ENCODE peak calls at places on chromosome 14, in eight cellular contexts. One of them, this sample, is unnamed. For H3K4me1, the result is how much of the 10 kb centered on the place peaks cover.

GRCh38 chr14:59698793-59699192 is 122.2 kb upstream of the CCDC175 start:
- DNase-seq in heart right ventricle: no peak
- DNase-seq in psoas muscle: no peak
- DNase-seq in hepatocyte: no peak
- DNase-seq in H9: no peak
- DNase-seq in esophagus squamous epithelium: no peak
- DNase-seq in mucosa of descending colon: no peak
- DNase-seq in fibroblast of lung: peak
- DNase-seq in this sample: no peak

GRCh38 chr14:76953196-76953945 is 75.1 kb downstream of the IRF2BPL start:
- DNase-seq in mucosa of descending colon: peak
- DNase-seq in esophagus squamous epithelium: no peak
- DNase-seq in heart right ventricle: peak
- DNase-seq in psoas muscle: peak
- DNase-seq in hepatocyte: peak
- DNase-seq in H9: no peak
- DNase-seq in fibroblast of lung: peak
- DNase-seq in this sample: peak

GRCh38 chr14:65496178-65496993 is 83.9 kb downstream of the FUT8 start:
- DNase-seq in mucosa of descending colon: no peak
- DNase-seq in heart right ventricle: no peak
- DNase-seq in H9: no peak
- DNase-seq in hepatocyte: no peak
- DNase-seq in psoas muscle: no peak
- DNase-seq in fibroblast of lung: peak
- DNase-seq in esophagus squamous epithelium: no peak
- DNase-seq in this sample: no peak

GRCh38 chr14:97120204-97121120 is 323.3 kb downstream of the VRK1 start:
- DNase-seq in esophagus squamous epithelium: no peak
- DNase-seq in psoas muscle: no peak
- DNase-seq in mucosa of descending colon: no peak
- DNase-seq in hepatocyte: no peak
- DNase-seq in H9: no peak
- DNase-seq in fibroblast of lung: no peak
- DNase-seq in heart right ventricle: no peak
- DNase-seq in this sample: no peak

GRCh38 chr14:36580856-36581831 is 1.3 kb downstream of the NKX2-8 start:
- DNase-seq in psoas muscle: peak
- DNase-seq in hepatocyte: peak
- DNase-seq in H9: peak
- DNase-seq in fibroblast of lung: peak
- DNase-seq in heart right ventricle: no peak
- DNase-seq in esophagus squamous epithelium: no peak
- DNase-seq in mucosa of descending colon: no peak
- DNase-seq in this sample: no peak

GRCh38 chr14:25033358-25033757 is 16.6 kb downstream of the STXBP6 start:
- DNase-seq in fibroblast of lung: no peak
- DNase-seq in esophagus squamous epithelium: no peak
- DNase-seq in hepatocyte: no peak
- DNase-seq in heart right ventricle: no peak
- DNase-seq in mucosa of descending colon: no peak
- DNase-seq in psoas muscle: no peak
- DNase-seq in H9: no peak
- DNase-seq in this sample: no peak

GRCh38 chr14:104778694-104779331 is 16.7 kb downstream of the AKT1 start:
- DNase-seq in psoas muscle: no peak
- DNase-seq in H9: no peak
- DNase-seq in fibroblast of lung: no peak
- DNase-seq in heart right ventricle: no peak
- DNase-seq in hepatocyte: no peak
- DNase-seq in mucosa of descending colon: no peak
- DNase-seq in esophagus squamous epithelium: no peak
- DNase-seq in this sample: no peak

GRCh38 chr14:77100961-77101360 is 2.9 kb downstream of the CIPC start:
- DNase-seq in H9: no peak
- DNase-seq in psoas muscle: no peak
- DNase-seq in heart right ventricle: no peak
- DNase-seq in fibroblast of lung: no peak
- DNase-seq in mucosa of descending colon: no peak
- DNase-seq in esophagus squamous epithelium: no peak
- DNase-seq in hepatocyte: no peak
- DNase-seq in this sample: no peak

GRCh38 chr14:105617201-105617777 is 90.9 kb downstream of the TMEM121 start:
- DNase-seq in psoas muscle: no peak
- DNase-seq in hepatocyte: no peak
- DNase-seq in mucosa of descending colon: no peak
- DNase-seq in H9: no peak
- DNase-seq in heart right ventricle: no peak
- DNase-seq in esophagus squamous epithelium: no peak
- DNase-seq in fibroblast of lung: no peak
- DNase-seq in this sample: no peak

GRCh38 chr14:99947695-99948094 is 117.5 kb upstream of the EVL start:
- DNase-seq in H9: no peak
- DNase-seq in mucosa of descending colon: no peak
- DNase-seq in hepatocyte: no peak
- DNase-seq in fibroblast of lung: no peak
- DNase-seq in heart right ventricle: no peak
- DNase-seq in esophagus squamous epithelium: no peak
- DNase-seq in psoas muscle: no peak
- DNase-seq in this sample: no peak

GRCh38 chr14:24761141-24761540 is 127.2 kb upstream of the GZMB start:
- DNase-seq in hepatocyte: no peak
- DNase-seq in esophagus squamous epithelium: no peak
- DNase-seq in H9: no peak
- DNase-seq in psoas muscle: no peak
- DNase-seq in fibroblast of lung: no peak
- DNase-seq in heart right ventricle: no peak
- DNase-seq in mucosa of descending colon: no peak
- DNase-seq in this sample: no peak

GRCh38 chr14:30195946-30196345 is 268.3 kb upstream of the PRKD1 start:
- DNase-seq in fibroblast of lung: peak
- DNase-seq in esophagus squamous epithelium: no peak
- DNase-seq in psoas muscle: no peak
- DNase-seq in H9: no peak
- DNase-seq in mucosa of descending colon: no peak
- DNase-seq in hepatocyte: no peak
- DNase-seq in heart right ventricle: no peak
- DNase-seq in this sample: no peak

GRCh38 chr14:54570651-54571415 is 3.9 kb downstream of the SAMD4A start:
- DNase-seq in esophagus squamous epithelium: no peak
- DNase-seq in mucosa of descending colon: no peak
- DNase-seq in fibroblast of lung: peak
- DNase-seq in H9: no peak
- DNase-seq in heart right ventricle: no peak
- DNase-seq in psoas muscle: no peak
- DNase-seq in hepatocyte: no peak
- DNase-seq in this sample: no peak

GRCh38 chr14:87066221-87066817 is 926.7 kb downstream of the GALC start:
- DNase-seq in heart right ventricle: no peak
- DNase-seq in psoas muscle: no peak
- DNase-seq in mucosa of descending colon: no peak
- DNase-seq in esophagus squamous epithelium: no peak
- DNase-seq in fibroblast of lung: peak
- DNase-seq in H9: no peak
- DNase-seq in hepatocyte: no peak
- DNase-seq in this sample: no peak

GRCh38 chr14:91509083-91509877 is 830 bp downstream of the PPP4R3A start:
- DNase-seq in fibroblast of lung: no peak
- DNase-seq in psoas muscle: peak
- DNase-seq in hepatocyte: peak
- DNase-seq in H9: peak
- DNase-seq in esophagus squamous epithelium: no peak
- DNase-seq in heart right ventricle: peak
- DNase-seq in mucosa of descending colon: peak
- DNase-seq in this sample: peak

GRCh38 chr14:92625213-92625612 is 111.6 kb downstream of the RIN3 start:
- DNase-seq in heart right ventricle: no peak
- DNase-seq in H9: no peak
- DNase-seq in mucosa of descending colon: no peak
- DNase-seq in esophagus squamous epithelium: no peak
- DNase-seq in hepatocyte: no peak
- DNase-seq in fibroblast of lung: peak
- DNase-seq in psoas muscle: no peak
- DNase-seq in this sample: no peak

GRCh38 chr14:104868060-104868740 is 3.1 kb downstream of the CEP170B start:
- DNase-seq in heart right ventricle: no peak
- DNase-seq in mucosa of descending colon: peak
- DNase-seq in H9: no peak
- DNase-seq in esophagus squamous epithelium: no peak
- DNase-seq in psoas muscle: no peak
- DNase-seq in fibroblast of lung: no peak
- DNase-seq in hepatocyte: no peak
- DNase-seq in this sample: no peak

GRCh38 chr14:69506241-69506595 is 21.7 kb downstream of the PLEKHD1 start:
- DNase-seq in mucosa of descending colon: no peak
- DNase-seq in esophagus squamous epithelium: no peak
- DNase-seq in hepatocyte: no peak
- DNase-seq in H9: no peak
- DNase-seq in heart right ventricle: no peak
- DNase-seq in fibroblast of lung: no peak
- DNase-seq in psoas muscle: no peak
- DNase-seq in this sample: no peak
- TF ChIP-seq CTCF in mucosa of descending colon: no peak
- TF ChIP-seq CTCF in esophagus squamous epithelium: no peak
- TF ChIP-seq CTCF in hepatocyte: no peak
- TF ChIP-seq CTCF in H9: no peak
- TF ChIP-seq CTCF in heart right ventricle: no peak
- TF ChIP-seq CTCF in fibroblast of lung: no peak
- TF ChIP-seq CTCF in psoas muscle: no peak
- TF ChIP-seq CTCF in this sample: no peak

GRCh38 chr14:69044965-69045555 is 66.0 kb upstream of the ACTN1 start:
- DNase-seq in mucosa of descending colon: no peak
- DNase-seq in fibroblast of lung: peak
- DNase-seq in psoas muscle: peak
- DNase-seq in esophagus squamous epithelium: no peak
- DNase-seq in hepatocyte: no peak
- DNase-seq in H9: no peak
- DNase-seq in heart right ventricle: peak
- DNase-seq in this sample: peak

GRCh38 chr14:69048456-69048855 is 69.4 kb upstream of the ACTN1 start:
- DNase-seq in psoas muscle: no peak
- DNase-seq in hepatocyte: peak
- DNase-seq in heart right ventricle: no peak
- DNase-seq in fibroblast of lung: peak
- DNase-seq in mucosa of descending colon: no peak
- DNase-seq in esophagus squamous epithelium: no peak
- DNase-seq in H9: no peak
- DNase-seq in this sample: peak

GRCh38 chr14:69045857-69046351 is 66.8 kb upstream of the ACTN1 start:
- DNase-seq in fibroblast of lung: peak
- DNase-seq in mucosa of descending colon: no peak
- DNase-seq in H9: no peak
- DNase-seq in esophagus squamous epithelium: no peak
- DNase-seq in heart right ventricle: peak
- DNase-seq in hepatocyte: no peak
- DNase-seq in psoas muscle: no peak
- DNase-seq in this sample: no peak

GRCh38 chr14:69047255-69047654 is 68.2 kb upstream of the ACTN1 start:
- DNase-seq in fibroblast of lung: no peak
- DNase-seq in heart right ventricle: no peak
- DNase-seq in H9: no peak
- DNase-seq in psoas muscle: no peak
- DNase-seq in mucosa of descending colon: no peak
- DNase-seq in esophagus squamous epithelium: no peak
- DNase-seq in hepatocyte: no peak
- DNase-seq in this sample: no peak

DNA sequence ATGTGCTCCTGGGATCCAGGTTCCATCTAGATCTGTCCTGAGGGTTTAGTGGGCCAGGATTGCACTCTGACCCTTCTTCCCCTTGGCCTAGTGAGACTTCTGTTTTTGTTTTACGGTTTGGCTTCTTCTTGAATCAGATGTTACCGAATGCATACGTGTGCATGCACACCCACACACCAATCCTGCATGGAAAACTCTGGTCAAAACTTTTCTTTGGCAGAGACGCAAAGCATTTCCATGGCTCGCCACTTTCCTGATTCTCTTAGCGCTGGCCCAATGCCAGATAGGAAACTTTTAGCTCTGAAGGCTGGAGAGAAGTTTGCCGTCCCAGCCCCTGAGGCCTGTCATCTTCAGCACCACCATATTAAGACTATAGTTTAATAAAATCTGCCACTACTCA is 67.4 kb upstream of the ACTN1 start:
- DNase-seq in H9: no peak
- DNase-seq in hepatocyte: peak
- DNase-seq in mucosa of descending colon: no peak
- DNase-seq in psoas muscle: no peak
- DNase-seq in heart right ventricle: peak
- DNase-seq in fibroblast of lung: peak
- DNase-seq in esophagus squamous epithelium: no peak
- DNase-seq in this sample: no peak
- H3K4me1 ChIP-seq in H9: under half
- H3K4me1 ChIP-seq in hepatocyte: half or more
- H3K4me1 ChIP-seq in mucosa of descending colon: under half
- H3K4me1 ChIP-seq in psoas muscle: half or more
- H3K4me1 ChIP-seq in heart right ventricle: half or more
- H3K4me1 ChIP-seq in fibroblast of lung: under half
- H3K4me1 ChIP-seq in esophagus squamous epithelium: under half
- H3K4me1 ChIP-seq in this sample: half or more

GRCh38 chr14:93903342-93904184 is 23.6 kb upstream of the FAM181A start:
- DNase-seq in psoas muscle: no peak
- DNase-seq in fibroblast of lung: no peak
- DNase-seq in H9: peak
- DNase-seq in mucosa of descending colon: no peak
- DNase-seq in esophagus squamous epithelium: no peak
- DNase-seq in hepatocyte: peak
- DNase-seq in heart right ventricle: no peak
- DNase-seq in this sample: no peak
- TF ChIP-seq CTCF in psoas muscle: peak
- TF ChIP-seq CTCF in fibroblast of lung: no peak
- TF ChIP-seq CTCF in H9: peak
- TF ChIP-seq CTCF in mucosa of descending colon: no peak
- TF ChIP-seq CTCF in esophagus squamous epithelium: peak
- TF ChIP-seq CTCF in hepatocyte: peak
- TF ChIP-seq CTCF in heart right ventricle: peak
- TF ChIP-seq CTCF in this sample: peak

GRCh38 chr14:50070230-50070629 is 46.1 kb downstream of the VCPKMT start:
- DNase-seq in psoas muscle: no peak
- DNase-seq in mucosa of descending colon: no peak
- DNase-seq in heart right ventricle: no peak
- DNase-seq in H9: no peak
- DNase-seq in hepatocyte: no peak
- DNase-seq in fibroblast of lung: no peak
- DNase-seq in esophagus squamous epithelium: no peak
- DNase-seq in this sample: no peak

GRCh38 chr14:50069325-50069724 is 47.0 kb downstream of the VCPKMT start:
- DNase-seq in psoas muscle: no peak
- DNase-seq in mucosa of descending colon: no peak
- DNase-seq in heart right ventricle: no peak
- DNase-seq in hepatocyte: no peak
- DNase-seq in fibroblast of lung: no peak
- DNase-seq in H9: no peak
- DNase-seq in esophagus squamous epithelium: no peak
- DNase-seq in this sample: no peak

GRCh38 chr14:50064993-50065392 is 51.4 kb downstream of the VCPKMT start:
- DNase-seq in esophagus squamous epithelium: no peak
- DNase-seq in hepatocyte: no peak
- DNase-seq in psoas muscle: no peak
- DNase-seq in H9: no peak
- DNase-seq in heart right ventricle: no peak
- DNase-seq in mucosa of descending colon: no peak
- DNase-seq in fibroblast of lung: peak
- DNase-seq in this sample: peak

GRCh38 chr14:50068496-50068895 is 47.9 kb downstream of the VCPKMT start:
- DNase-seq in esophagus squamous epithelium: no peak
- DNase-seq in psoas muscle: no peak
- DNase-seq in fibroblast of lung: no peak
- DNase-seq in heart right ventricle: no peak
- DNase-seq in hepatocyte: no peak
- DNase-seq in H9: no peak
- DNase-seq in mucosa of descending colon: no peak
- DNase-seq in this sample: no peak

GRCh38 chr14:50067723-50068495 is 48.5 kb downstream of the VCPKMT start:
- DNase-seq in H9: no peak
- DNase-seq in mucosa of descending colon: no peak
- DNase-seq in fibroblast of lung: peak
- DNase-seq in hepatocyte: no peak
- DNase-seq in psoas muscle: no peak
- DNase-seq in esophagus squamous epithelium: no peak
- DNase-seq in heart right ventricle: no peak
- DNase-seq in this sample: peak
- H3K4me1 ChIP-seq in H9: under half
- H3K4me1 ChIP-seq in mucosa of descending colon: under half
- H3K4me1 ChIP-seq in fibroblast of lung: under half
- H3K4me1 ChIP-seq in hepatocyte: under half
- H3K4me1 ChIP-seq in psoas muscle: under half
- H3K4me1 ChIP-seq in esophagus squamous epithelium: under half
- H3K4me1 ChIP-seq in heart right ventricle: under half
- H3K4me1 ChIP-seq in this sample: under half

This sample was measured in body of pancreas.